ENCODE peak calls at places on chromosomes 13 and 19, in four cellular contexts. One of them, this sample, is unnamed.

GRCh38 chr19:34253711-34254551 is 423 bp upstream of the GARRE1 start:
- DNase-seq in neuronal stem cell: peak
- DNase-seq in IMR-90: peak
- DNase-seq in mesendoderm: peak
- DNase-seq in this sample: peak

GRCh38 chr13:110665491-110666254 is 40.2 kb downstream of the CARS2 start:
- DNase-seq in mesendoderm: no peak
- DNase-seq in IMR-90: no peak
- DNase-seq in neuronal stem cell: no peak
- DNase-seq in this sample: no peak

GRCh38 chr19:18541258-18541991 is 1.9 kb downstream of the FKBP8 start:
- DNase-seq in mesendoderm: no peak
- DNase-seq in IMR-90: no peak
- DNase-seq in neuronal stem cell: no peak
- DNase-seq in this sample: no peak

GRCh38 chr19:48740705-48741030 is 258 bp upstream of the RASIP1 start:
- DNase-seq in mesendoderm: no peak
- DNase-seq in neuronal stem cell: no peak
- DNase-seq in IMR-90: no peak
- DNase-seq in this sample: no peak

GRCh38 chr13:108609353-108609752 is 20.1 kb upstream of the MYO16 start:
- DNase-seq in IMR-90: peak
- DNase-seq in mesendoderm: peak
- DNase-seq in neuronal stem cell: no peak
- DNase-seq in this sample: no peak

GRCh38 chr13:42930136-42930535 is 61.9 kb downstream of the EPSTI1 start:
- DNase-seq in IMR-90: no peak
- DNase-seq in neuronal stem cell: no peak
- DNase-seq in mesendoderm: no peak
- DNase-seq in this sample: no peak

GRCh38 chr13:109667754-109668360 is 118.5 kb downstream of the IRS2 start:
- DNase-seq in mesendoderm: peak
- DNase-seq in neuronal stem cell: no peak
- DNase-seq in IMR-90: no peak
- DNase-seq in this sample: no peak

GRCh38 chr19:32131037-32131436 is 214.4 kb upstream of the ZNF507 start:
- DNase-seq in IMR-90: no peak
- DNase-seq in neuronal stem cell: no peak
- DNase-seq in mesendoderm: no peak
- DNase-seq in this sample: no peak

GRCh38 chr13:80341771-80342271 is 895 bp upstream of the SPRY2 start:
- DNase-seq in mesendoderm: peak
- DNase-seq in IMR-90: peak
- DNase-seq in neuronal stem cell: peak
- DNase-seq in this sample: peak

GRCh38 chr19:45161715-45162463 is 1.1 kb upstream of the NKPD1 start:
- DNase-seq in neuronal stem cell: no peak
- DNase-seq in IMR-90: peak
- DNase-seq in mesendoderm: peak
- DNase-seq in this sample: peak

GRCh38 chr13:63435668-63436275 is 2020.1 kb upstream of the PCDH20 start:
- DNase-seq in neuronal stem cell: no peak
- DNase-seq in IMR-90: peak
- DNase-seq in mesendoderm: peak
- DNase-seq in this sample: no peak

GRCh38 chr19:34503546-34504272 is 22.2 kb downstream of the WTIP start:
- DNase-seq in IMR-90: no peak
- DNase-seq in mesendoderm: no peak
- DNase-seq in neuronal stem cell: no peak
- DNase-seq in this sample: no peak

GRCh38 chr19:10766681-10767201 is 48.9 kb downstream of the DNM2 start:
- DNase-seq in neuronal stem cell: no peak
- DNase-seq in mesendoderm: no peak
- DNase-seq in IMR-90: peak
- DNase-seq in this sample: no peak

GRCh38 chr19:47581605-47582319 is 8.8 kb upstream of the ZNF541 start:
- DNase-seq in neuronal stem cell: no peak
- DNase-seq in mesendoderm: no peak
- DNase-seq in IMR-90: no peak
- DNase-seq in this sample: no peak

GRCh38 chr19:30159636-30160035 is 212.5 kb upstream of the ZNF536 start:
- DNase-seq in IMR-90: no peak
- DNase-seq in neuronal stem cell: no peak
- DNase-seq in mesendoderm: no peak
- DNase-seq in this sample: no peak

GRCh38 chr13:83883061-83883523 is 818 bp upstream of the SLITRK1 start:
- DNase-seq in IMR-90: no peak
- DNase-seq in neuronal stem cell: no peak
- DNase-seq in mesendoderm: peak
- DNase-seq in this sample: peak

GRCh38 chr19:10538204-10538603 is 5.5 kb upstream of the ATG4D start:
- DNase-seq in mesendoderm: no peak
- DNase-seq in neuronal stem cell: no peak
- DNase-seq in IMR-90: no peak
- DNase-seq in this sample: no peak

GRCh38 chr13:110498765-110499164 is 62.8 kb downstream of the RAB20 start:
- DNase-seq in neuronal stem cell: no peak
- DNase-seq in mesendoderm: no peak
- DNase-seq in IMR-90: no peak
- DNase-seq in this sample: no peak

DNA sequence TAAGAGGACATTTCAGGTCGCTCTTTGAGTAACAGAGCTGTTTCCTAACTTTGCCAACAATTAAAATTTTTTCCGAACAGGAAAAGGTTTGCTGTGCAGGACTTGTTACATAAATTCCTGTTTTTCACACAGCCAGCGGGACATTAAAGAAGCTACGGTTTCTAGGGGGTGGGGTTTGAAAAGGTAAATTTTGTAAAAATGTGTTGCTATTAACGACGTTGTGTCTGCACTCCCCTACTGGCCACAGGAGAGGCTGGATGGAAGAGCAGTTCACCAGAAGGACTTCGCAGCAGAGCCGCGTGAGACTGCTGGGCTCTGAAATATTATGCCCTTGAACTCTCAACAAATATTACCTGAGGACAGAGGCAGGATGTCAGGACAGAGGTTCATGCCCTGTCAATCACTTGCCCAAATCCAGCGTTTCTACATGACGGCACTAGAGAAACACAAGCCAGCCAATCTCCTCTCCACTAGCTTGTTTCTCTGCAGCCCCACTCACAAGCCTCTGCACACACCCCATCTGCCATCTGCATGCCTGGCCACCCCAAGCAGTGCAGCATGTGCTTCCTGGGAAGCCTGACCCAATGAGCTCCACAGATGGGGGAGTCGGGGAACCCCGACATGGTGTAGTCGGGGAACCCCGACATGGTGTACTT is 102.0 kb downstream of the FOXO1 start:
- DNase-seq in IMR-90: no peak
- DNase-seq in neuronal stem cell: no peak
- DNase-seq in mesendoderm: no peak
- DNase-seq in this sample: no peak
- H2BK120ac ChIP-seq in IMR-90: no peak
- H2BK120ac ChIP-seq in neuronal stem cell: no peak
- H2BK120ac ChIP-seq in mesendoderm: no peak
- H2BK120ac ChIP-seq in this sample: no peak

GRCh38 chr19:4066176-4066606 is 508 bp downstream of the ZBTB7A start:
- DNase-seq in neuronal stem cell: no peak
- DNase-seq in IMR-90: no peak
- DNase-seq in mesendoderm: no peak
- DNase-seq in this sample: no peak

GRCh38 chr19:4063369-4064072 is 3.2 kb downstream of the ZBTB7A start:
- DNase-seq in mesendoderm: peak
- DNase-seq in IMR-90: no peak
- DNase-seq in neuronal stem cell: no peak
- DNase-seq in this sample: peak

GRCh38 chr19:4064073-4064550 is 2.6 kb downstream of the ZBTB7A start:
- DNase-seq in IMR-90: peak
- DNase-seq in mesendoderm: no peak
- DNase-seq in neuronal stem cell: no peak
- DNase-seq in this sample: peak

GRCh38 chr19:4065430-4066175 is 1.1 kb downstream of the ZBTB7A start:
- DNase-seq in neuronal stem cell: peak
- DNase-seq in mesendoderm: peak
- DNase-seq in IMR-90: peak
- DNase-seq in this sample: peak

GRCh38 chr19:4064551-4065260 is 2.0 kb downstream of the ZBTB7A start:
- DNase-seq in IMR-90: no peak
- DNase-seq in mesendoderm: peak
- DNase-seq in neuronal stem cell: no peak
- DNase-seq in this sample: peak
- H2BK120ac ChIP-seq in IMR-90: no peak
- H2BK120ac ChIP-seq in mesendoderm: peak
- H2BK120ac ChIP-seq in neuronal stem cell: no peak
- H2BK120ac ChIP-seq in this sample: no peak

DNA sequence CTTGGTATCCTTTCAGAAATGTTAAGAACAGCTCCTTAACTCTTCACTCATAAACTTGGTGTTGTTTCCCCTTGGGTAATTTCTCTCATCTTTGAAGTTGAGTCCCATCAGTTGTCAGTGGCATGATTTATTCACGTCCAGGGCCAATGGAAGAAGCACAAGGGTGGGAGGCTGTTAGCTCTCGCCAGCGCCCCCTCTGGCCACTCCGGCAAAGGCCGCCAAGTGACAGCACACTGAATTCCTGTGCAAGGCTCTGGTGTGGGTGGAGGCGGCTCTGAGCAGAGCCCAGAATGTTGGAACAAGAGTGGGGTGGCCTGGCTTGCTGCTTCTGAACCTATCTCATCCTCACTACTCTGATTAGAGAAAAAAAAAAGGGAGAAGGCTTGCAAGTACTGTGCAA is 13.1 kb upstream of the MEDAG start:
- DNase-seq in IMR-90: peak
- DNase-seq in mesendoderm: peak
- DNase-seq in neuronal stem cell: no peak
- DNase-seq in this sample: peak
- H2BK120ac ChIP-seq in IMR-90: peak
- H2BK120ac ChIP-seq in mesendoderm: no peak
- H2BK120ac ChIP-seq in neuronal stem cell: no peak
- H2BK120ac ChIP-seq in this sample: no peak

DNA sequence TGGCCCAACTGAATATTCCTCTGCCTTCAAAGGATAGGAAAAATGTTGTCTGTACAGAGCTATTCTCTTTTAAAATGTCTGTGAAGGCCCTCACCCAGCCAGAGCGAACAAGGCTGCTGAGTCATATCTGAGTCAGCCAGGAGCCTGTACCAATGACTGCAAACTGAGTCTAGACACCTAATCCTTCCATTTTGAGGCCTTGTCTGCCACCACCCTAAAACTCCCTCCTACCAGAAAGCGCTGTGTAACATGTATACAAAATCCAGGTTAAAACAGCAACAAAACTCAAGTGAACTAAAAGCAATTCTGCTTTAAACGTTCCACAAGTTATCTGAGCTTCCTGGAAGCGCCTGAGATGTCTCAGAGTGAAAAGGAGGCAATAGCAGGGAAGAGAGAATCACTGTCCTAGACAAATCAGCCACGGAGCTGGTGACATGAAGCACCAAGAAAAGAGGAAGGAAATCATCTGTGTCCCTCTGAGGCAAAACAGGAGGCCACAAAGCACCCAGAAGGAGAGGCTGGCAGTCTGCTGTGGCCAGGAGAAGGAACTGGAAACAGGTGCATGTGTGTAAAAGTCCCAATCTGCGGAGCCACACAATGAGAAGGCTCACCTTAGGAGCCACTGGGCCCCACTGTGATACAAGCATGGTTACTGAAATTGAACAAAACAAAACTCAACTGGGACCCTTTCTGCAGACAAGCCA is 10.2 kb downstream of the DHRS12 start:
- DNase-seq in mesendoderm: peak
- DNase-seq in IMR-90: peak
- DNase-seq in neuronal stem cell: no peak
- DNase-seq in this sample: no peak
- H2BK120ac ChIP-seq in mesendoderm: no peak
- H2BK120ac ChIP-seq in IMR-90: peak
- H2BK120ac ChIP-seq in neuronal stem cell: no peak
- H2BK120ac ChIP-seq in this sample: no peak

GRCh38 chr13:23472189-23472588 is 38.7 kb upstream of the SACS start:
- DNase-seq in mesendoderm: no peak
- DNase-seq in neuronal stem cell: no peak
- DNase-seq in IMR-90: no peak
- DNase-seq in this sample: no peak

GRCh38 chr13:23470706-23471610 is 37.5 kb upstream of the SACS start:
- DNase-seq in mesendoderm: no peak
- DNase-seq in IMR-90: no peak
- DNase-seq in neuronal stem cell: no peak
- DNase-seq in this sample: no peak

GRCh38 chr13:23467932-23468278 is 34.4 kb upstream of the SACS start:
- DNase-seq in mesendoderm: no peak
- DNase-seq in neuronal stem cell: no peak
- DNase-seq in IMR-90: no peak
- DNase-seq in this sample: no peak

GRCh38 chr13:23468811-23469210 is 35.3 kb upstream of the SACS start:
- DNase-seq in mesendoderm: peak
- DNase-seq in IMR-90: no peak
- DNase-seq in neuronal stem cell: no peak
- DNase-seq in this sample: no peak

GRCh38 chr13:23469901-23470525 is 36.5 kb upstream of the SACS start:
- DNase-seq in mesendoderm: peak
- DNase-seq in neuronal stem cell: no peak
- DNase-seq in IMR-90: peak
- DNase-seq in this sample: no peak
- H2BK120ac ChIP-seq in mesendoderm: no peak
- H2BK120ac ChIP-seq in neuronal stem cell: no peak
- H2BK120ac ChIP-seq in IMR-90: peak
- H2BK120ac ChIP-seq in this sample: no peak

GRCh38 chr19:12955996-12956395 is 1.0 kb downstream of the GADD45GIP1 start:
- DNase-seq in IMR-90: no peak
- DNase-seq in mesendoderm: no peak
- DNase-seq in neuronal stem cell: no peak
- DNase-seq in this sample: no peak
- H2BK120ac ChIP-seq in IMR-90: no peak
- H2BK120ac ChIP-seq in mesendoderm: no peak
- H2BK120ac ChIP-seq in neuronal stem cell: no peak
- H2BK120ac ChIP-seq in this sample: no peak